ENCODE peak calls at places on chromosomes 3 and 15, in five cellular contexts. L is H9, J is stomach, T is bronchial epithelial cell, W is thoracic aorta. R is an unnamed sample.

GRCh38 chr3:29313074-29313473 is 32.2 kb downstream of the RBMS3 start:
- DNase-seq in L (no peak), J (no peak), T (no peak), W (no peak), R (no peak)

GRCh38 chr15:52780172-52780980 is 9.8 kb downstream of the ONECUT1 start:
- DNase-seq in L (peak; percentile 55), J (peak; percentile 66), T (peak; percentile 40), W (no peak), R (peak; percentile 75)

GRCh38 chr3:67648701-67649100 is 5.7 kb downstream of the SUCLG2 start:
- DNase-seq in L (no peak), J (peak; percentile 36), T (no peak), W (no peak), R (no peak)

GRCh38 chr15:101128191-101128590 is 123.7 kb downstream of the CHSY1 start:
- DNase-seq in L (no peak), J (no peak), T (peak; percentile 90), W (no peak), R (no peak)

GRCh38 chr3:32842531-32842931 is 24.7 kb downstream of the TRIM71 start:
- DNase-seq in L (no peak), J (peak; percentile 55), T (no peak), W (no peak), R (no peak)

GRCh38 chr3:188890572-188891270 is 281.1 kb upstream of the TPRG1 start:
- DNase-seq in L (no peak), J (no peak), T (peak; percentile 57), W (no peak), R (no peak)

GRCh38 chr3:157089455-157090221 is 70.3 kb downstream of the CCNL1 start:
- DNase-seq in L (no peak), J (peak; percentile 56), T (peak; percentile 90), W (no peak), R (no peak)

GRCh38 chr3:30970183-30970582 is 75.7 kb upstream of the GADL1 start:
- DNase-seq in L (no peak), J (no peak), T (peak; percentile 20), W (no peak), R (no peak)

GRCh38 chr3:10426346-10427233 is 78.8 kb downstream of the ATP2B2 start:
- DNase-seq in L (no peak), J (no peak), T (no peak), W (no peak), R (no peak)

GRCh38 chr3:69649713-69650419 is 89.4 kb upstream of the MITF start:
- DNase-seq in L (no peak), J (no peak), T (peak; percentile 31), W (no peak), R (no peak)

GRCh38 chr15:41933771-41934170 is 38.6 kb downstream of the EHD4 start:
- DNase-seq in L (peak; percentile 24), J (peak; percentile 61), T (peak; percentile 74), W (no peak), R (no peak)

GRCh38 chr3:153906366-153906765 is 214.8 kb upstream of the ARHGEF26 start:
- DNase-seq in L (no peak), J (no peak), T (no peak), W (no peak), R (no peak)

GRCh38 chr3:87197531-87197930 is 29.6 kb upstream of the CHMP2B start:
- DNase-seq in L (no peak), J (no peak), T (no peak), W (no peak), R (no peak)

GRCh38 chr3:99240700-99241099 is 339.2 kb upstream of the DCBLD2 start:
- DNase-seq in L (no peak), J (no peak), T (no peak), W (no peak), R (no peak)

GRCh38 chr15:35445891-35446290 is 100.1 kb downstream of the DPH6 start:
- DNase-seq in L (no peak), J (no peak), T (peak; percentile 65), W (no peak), R (no peak)

GRCh38 chr3:187767266-187768032 is 22.2 kb upstream of the BCL6 start:
- DNase-seq in L (no peak), J (no peak), T (peak; percentile 89), W (no peak), R (no peak)

GRCh38 chr3:183114779-183115178 is 15.5 kb upstream of the MCCC1 start:
- DNase-seq in L (peak; percentile 73), J (no peak), T (no peak), W (no peak), R (no peak)

GRCh38 chr3:188749010-188749617 is 422.7 kb upstream of the TPRG1 start:
- DNase-seq in L (peak; percentile 49), J (no peak), T (peak; percentile 34), W (no peak), R (peak; percentile 35)

GRCh38 chr3:125129512-125129962 is 73.7 kb upstream of the HEG1 start:
- DNase-seq in L (no peak), J (peak; percentile 37), T (peak; percentile 92), W (peak; percentile 46), R (no peak)

GRCh38 chr3:99023590-99024192 is 122.2 kb upstream of the DCBLD2 start:
- DNase-seq in L (no peak), J (no peak), T (peak; percentile 39), W (no peak), R (no peak)

GRCh38 chr3:146464783-146465182 is 4.6 kb downstream of the PLSCR2 start:
- DNase-seq in L (no peak), J (no peak), T (peak; percentile 1), W (no peak), R (no peak)

GRCh38 chr3:69819283-69819682 is 80.0 kb downstream of the MITF start:
- DNase-seq in L (no peak), J (no peak), T (no peak), W (no peak), R (no peak)

GRCh38 chr3:30077746-30078145 is 528.7 kb upstream of the TGFBR2 start:
- DNase-seq in L (no peak), J (no peak), T (no peak), W (no peak), R (no peak)

GRCh38 chr3:140859592-140860336 is 81.9 kb upstream of the SLC25A36 start:
- DNase-seq in L (no peak), J (no peak), T (no peak), W (no peak), R (no peak)

GRCh38 chr15:62853833-62854210 is 188.7 kb upstream of the TPM1 start:
- DNase-seq in L (no peak), J (no peak), T (peak; percentile 63), W (no peak), R (no peak)

GRCh38 chr15:25501828-25502446 is 63.1 kb upstream of the UBE3A start:
- DNase-seq in L (peak; percentile 45), J (no peak), T (peak; percentile 45), W (no peak), R (no peak)

GRCh38 chr15:63939531-63940130 is 105.9 kb upstream of the HERC1 start:
- DNase-seq in L (peak; percentile 15), J (peak; percentile 37), T (no peak), W (no peak), R (no peak)

GRCh38 chr15:90201944-90202375 is 830 bp downstream of the SEMA4B start:
- DNase-seq in L (no peak), J (no peak), T (no peak), W (no peak), R (peak; percentile 51)

GRCh38 chr3:120072867-120073525 is 21.3 kb downstream of the GSK3B start:
- DNase-seq in L (no peak), J (no peak), T (no peak), W (no peak), R (no peak)

GRCh38 chr3:186044973-186045372 is 63.9 kb downstream of the ETV5 start:
- DNase-seq in L (no peak), J (peak; percentile 31), T (no peak), W (no peak), R (no peak)

GRCh38 chr15:94023520-94023919 is 207.8 kb upstream of the MCTP2 start:
- DNase-seq in L (no peak), J (no peak), T (no peak), W (no peak), R (no peak)

GRCh38 chr3:177294221-177294620 is 96.9 kb upstream of the TBL1XR1 start:
- DNase-seq in L (no peak), J (peak; percentile 62), T (peak; percentile 99), W (peak; percentile 73), R (no peak)

GRCh38 chr3:153285194-153285641 is 123.2 kb downstream of the RAP2B start:
- DNase-seq in L (no peak), J (no peak), T (peak; percentile 74), W (no peak), R (no peak)

GRCh38 chr3:45994661-45995369 is 809 bp downstream of the FYCO1 start:
- DNase-seq in L (peak; percentile 48), J (no peak), T (no peak), W (no peak), R (no peak)
- TF ChIP-seq CTCF in L (no peak), J (no peak), T (no peak), W (no peak), R (no peak)

GRCh38 chr3:51391075-51391565 is at the start of gene RBM15B:
- DNase-seq in L (peak; percentile 98), J (peak; percentile 98), T (peak; percentile 84), W (peak; percentile 81), R (peak; percentile 97)
- TF ChIP-seq CTCF in L (peak; percentile 94), J (peak; percentile 84), T (peak; percentile 99), W (peak; percentile 81), R (no peak)

GRCh38 chr15:67383903-67384302 is 129.3 kb downstream of the IQCH start:
- DNase-seq in L (no peak), J (no peak), T (no peak), W (no peak), R (no peak)
- TF ChIP-seq CTCF in L (peak; percentile 53), J (no peak), T (no peak), W (no peak), R (no peak)

DNA sequence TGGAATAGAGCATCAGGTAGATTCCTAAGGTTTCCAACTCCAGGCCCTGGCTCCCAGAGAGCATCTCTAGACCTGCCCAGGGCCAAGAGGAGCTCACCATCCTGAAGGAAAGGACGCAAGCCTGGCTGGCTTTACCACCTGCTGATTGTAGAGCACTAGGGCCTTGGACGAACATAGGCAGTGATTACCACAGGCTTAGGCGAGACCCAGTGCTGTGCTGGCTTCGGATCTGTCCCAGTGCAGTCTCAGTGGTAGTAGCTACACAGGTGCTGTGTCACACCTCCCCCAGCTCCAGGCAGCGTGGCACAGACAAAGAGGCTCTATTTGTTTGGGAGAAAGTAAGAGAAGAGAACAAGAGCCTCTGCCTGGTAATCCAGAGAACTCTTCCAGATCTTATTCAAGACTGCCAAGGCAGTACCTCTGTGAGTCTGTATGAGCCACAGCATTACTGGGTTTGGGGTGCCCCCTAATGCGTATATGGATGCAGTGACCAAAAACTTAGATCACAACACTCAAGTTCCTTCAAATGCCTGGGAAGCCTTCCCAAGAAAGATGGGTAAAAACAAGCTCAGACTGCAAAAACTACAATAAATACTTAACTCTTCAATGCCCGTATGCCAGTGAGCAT is 25.4 kb downstream of the ISG20 start:
- DNase-seq in L (no peak), J (peak; percentile 43), T (no peak), W (no peak), R (no peak)
- TF ChIP-seq CTCF in L (peak; percentile 55), J (no peak), T (peak; percentile 8), W (no peak), R (no peak)

GRCh38 chr3:79405183-79405582 is 362.6 kb downstream of the ROBO1 start:
- DNase-seq in L (no peak), J (no peak), T (peak; percentile 4), W (no peak), R (no peak)

GRCh38 chr3:79410617-79411016 is 357.2 kb downstream of the ROBO1 start:
- DNase-seq in L (no peak), J (no peak), T (no peak), W (no peak), R (no peak)

GRCh38 chr3:79410136-79410535 is 357.7 kb downstream of the ROBO1 start:
- DNase-seq in L (no peak), J (no peak), T (no peak), W (no peak), R (no peak)

GRCh38 chr3:79406175-79406574 is 361.6 kb downstream of the ROBO1 start:
- DNase-seq in L (peak; percentile 35), J (no peak), T (peak; percentile 8), W (no peak), R (no peak)
- TF ChIP-seq CTCF in L (peak; percentile 65), J (no peak), T (peak; percentile 32), W (no peak), R (no peak)

R was measured in nephron progenitor cell.